ENCODE peak calls at places on chromosomes 1 and 21, in ten cellular contexts. One of them, this sample, is unnamed.

GRCh38 chr1:156337052-156337887 is 822 bp downstream of the CCT3 start:
- DNase-seq in MCF 10A: peak; percentile 29
- DNase-seq in effector memory CD4-positive, alpha-beta T cell: peak; percentile 12
- DNase-seq in bronchial epithelial cell: peak; percentile 10
- DNase-seq in NCI-H345: no peak
- DNase-seq in GM10248: no peak
- DNase-seq in WTC11: no peak
- DNase-seq in cardiac septum: no peak
- DNase-seq in activated effector memory CD4-positive, alpha-beta T cell treated with anti-CD3 and anti-CD28 coated beads, Interleukin-2, amount 50 U/mL, for 16 hours: peak; percentile 65
- DNase-seq in AML-193: no peak
- DNase-seq in this sample: no peak

GRCh38 chr1:92968138-92969032 is 7.1 kb upstream of the DIPK1A start:
- DNase-seq in GM10248: no peak
- DNase-seq in activated effector memory CD4-positive, alpha-beta T cell treated with anti-CD3 and anti-CD28 coated beads, Interleukin-2, amount 50 U/mL, for 16 hours: no peak
- DNase-seq in WTC11: no peak
- DNase-seq in NCI-H345: peak; percentile 30
- DNase-seq in bronchial epithelial cell: peak; percentile 46
- DNase-seq in cardiac septum: no peak
- DNase-seq in effector memory CD4-positive, alpha-beta T cell: no peak
- DNase-seq in MCF 10A: peak; percentile 45
- DNase-seq in AML-193: peak; percentile 13
- DNase-seq in this sample: peak; percentile 50

GRCh38 chr1:36880155-36881070 is 153.9 kb downstream of the GRIK3 start:
- DNase-seq in cardiac septum: peak; percentile 69
- DNase-seq in NCI-H345: no peak
- DNase-seq in activated effector memory CD4-positive, alpha-beta T cell treated with anti-CD3 and anti-CD28 coated beads, Interleukin-2, amount 50 U/mL, for 16 hours: peak; percentile 51
- DNase-seq in bronchial epithelial cell: no peak
- DNase-seq in effector memory CD4-positive, alpha-beta T cell: no peak
- DNase-seq in GM10248: no peak
- DNase-seq in WTC11: no peak
- DNase-seq in AML-193: no peak
- DNase-seq in MCF 10A: no peak
- DNase-seq in this sample: no peak

GRCh38 chr1:201226859-201227488 is 36.4 kb downstream of the IGFN1 start:
- DNase-seq in AML-193: no peak
- DNase-seq in cardiac septum: no peak
- DNase-seq in activated effector memory CD4-positive, alpha-beta T cell treated with anti-CD3 and anti-CD28 coated beads, Interleukin-2, amount 50 U/mL, for 16 hours: peak; percentile 42
- DNase-seq in NCI-H345: no peak
- DNase-seq in effector memory CD4-positive, alpha-beta T cell: no peak
- DNase-seq in bronchial epithelial cell: no peak
- DNase-seq in MCF 10A: no peak
- DNase-seq in GM10248: no peak
- DNase-seq in WTC11: no peak
- DNase-seq in this sample: peak; percentile 11

GRCh38 chr1:244104309-244105060 is 53.4 kb downstream of the ZBTB18 start:
- DNase-seq in cardiac septum: no peak
- DNase-seq in AML-193: no peak
- DNase-seq in activated effector memory CD4-positive, alpha-beta T cell treated with anti-CD3 and anti-CD28 coated beads, Interleukin-2, amount 50 U/mL, for 16 hours: no peak
- DNase-seq in MCF 10A: peak; percentile 59
- DNase-seq in WTC11: no peak
- DNase-seq in GM10248: no peak
- DNase-seq in effector memory CD4-positive, alpha-beta T cell: no peak
- DNase-seq in bronchial epithelial cell: no peak
- DNase-seq in NCI-H345: no peak
- DNase-seq in this sample: no peak

GRCh38 chr21:38129711-38130110 is 127.1 kb upstream of the KCNJ15 start:
- DNase-seq in GM10248: no peak
- DNase-seq in NCI-H345: no peak
- DNase-seq in WTC11: no peak
- DNase-seq in effector memory CD4-positive, alpha-beta T cell: no peak
- DNase-seq in AML-193: no peak
- DNase-seq in activated effector memory CD4-positive, alpha-beta T cell treated with anti-CD3 and anti-CD28 coated beads, Interleukin-2, amount 50 U/mL, for 16 hours: no peak
- DNase-seq in MCF 10A: no peak
- DNase-seq in bronchial epithelial cell: no peak
- DNase-seq in cardiac septum: no peak
- DNase-seq in this sample: no peak

GRCh38 chr1:201570158-201570885 is 31.4 kb downstream of the NAV1 start:
- DNase-seq in WTC11: peak; percentile 5
- DNase-seq in GM10248: no peak
- DNase-seq in activated effector memory CD4-positive, alpha-beta T cell treated with anti-CD3 and anti-CD28 coated beads, Interleukin-2, amount 50 U/mL, for 16 hours: no peak
- DNase-seq in MCF 10A: no peak
- DNase-seq in bronchial epithelial cell: no peak
- DNase-seq in NCI-H345: no peak
- DNase-seq in effector memory CD4-positive, alpha-beta T cell: no peak
- DNase-seq in AML-193: no peak
- DNase-seq in cardiac septum: no peak
- DNase-seq in this sample: no peak

GRCh38 chr1:63674238-63674864 is 81.1 kb downstream of the PGM1 start:
- DNase-seq in NCI-H345: peak; percentile 81
- DNase-seq in MCF 10A: peak; percentile 90
- DNase-seq in GM10248: peak; percentile 54
- DNase-seq in bronchial epithelial cell: peak; percentile 86
- DNase-seq in AML-193: no peak
- DNase-seq in activated effector memory CD4-positive, alpha-beta T cell treated with anti-CD3 and anti-CD28 coated beads, Interleukin-2, amount 50 U/mL, for 16 hours: no peak
- DNase-seq in WTC11: peak; percentile 82
- DNase-seq in effector memory CD4-positive, alpha-beta T cell: no peak
- DNase-seq in cardiac septum: no peak
- DNase-seq in this sample: no peak

GRCh38 chr1:56278052-56278451 is 301.3 kb downstream of the PLPP3 start:
- DNase-seq in MCF 10A: no peak
- DNase-seq in bronchial epithelial cell: no peak
- DNase-seq in WTC11: no peak
- DNase-seq in activated effector memory CD4-positive, alpha-beta T cell treated with anti-CD3 and anti-CD28 coated beads, Interleukin-2, amount 50 U/mL, for 16 hours: no peak
- DNase-seq in AML-193: no peak
- DNase-seq in effector memory CD4-positive, alpha-beta T cell: no peak
- DNase-seq in GM10248: no peak
- DNase-seq in cardiac septum: no peak
- DNase-seq in NCI-H345: no peak
- DNase-seq in this sample: no peak

GRCh38 chr21:33300701-33301631 is 23.8 kb upstream of the IFNAR1 start:
- DNase-seq in GM10248: no peak
- DNase-seq in activated effector memory CD4-positive, alpha-beta T cell treated with anti-CD3 and anti-CD28 coated beads, Interleukin-2, amount 50 U/mL, for 16 hours: no peak
- DNase-seq in WTC11: no peak
- DNase-seq in AML-193: peak; percentile 95
- DNase-seq in MCF 10A: no peak
- DNase-seq in effector memory CD4-positive, alpha-beta T cell: no peak
- DNase-seq in cardiac septum: no peak
- DNase-seq in bronchial epithelial cell: no peak
- DNase-seq in NCI-H345: no peak
- DNase-seq in this sample: no peak

GRCh38 chr1:8599813-8600212 is 217.6 kb downstream of the RERE start:
- DNase-seq in activated effector memory CD4-positive, alpha-beta T cell treated with anti-CD3 and anti-CD28 coated beads, Interleukin-2, amount 50 U/mL, for 16 hours: no peak
- DNase-seq in bronchial epithelial cell: no peak
- DNase-seq in AML-193: no peak
- DNase-seq in NCI-H345: no peak
- DNase-seq in effector memory CD4-positive, alpha-beta T cell: no peak
- DNase-seq in WTC11: no peak
- DNase-seq in GM10248: no peak
- DNase-seq in cardiac septum: no peak
- DNase-seq in MCF 10A: no peak
- DNase-seq in this sample: no peak

GRCh38 chr1:40977721-40978120 is 1.8 kb upstream of the CTPS1 start:
- DNase-seq in GM10248: no peak
- DNase-seq in effector memory CD4-positive, alpha-beta T cell: no peak
- DNase-seq in WTC11: no peak
- DNase-seq in activated effector memory CD4-positive, alpha-beta T cell treated with anti-CD3 and anti-CD28 coated beads, Interleukin-2, amount 50 U/mL, for 16 hours: no peak
- DNase-seq in bronchial epithelial cell: no peak
- DNase-seq in MCF 10A: no peak
- DNase-seq in cardiac septum: no peak
- DNase-seq in NCI-H345: no peak
- DNase-seq in AML-193: no peak
- DNase-seq in this sample: no peak

GRCh38 chr1:14404847-14405246 is 193.6 kb upstream of the KAZN start:
- DNase-seq in effector memory CD4-positive, alpha-beta T cell: no peak
- DNase-seq in bronchial epithelial cell: no peak
- DNase-seq in NCI-H345: no peak
- DNase-seq in GM10248: no peak
- DNase-seq in AML-193: no peak
- DNase-seq in WTC11: no peak
- DNase-seq in activated effector memory CD4-positive, alpha-beta T cell treated with anti-CD3 and anti-CD28 coated beads, Interleukin-2, amount 50 U/mL, for 16 hours: no peak
- DNase-seq in cardiac septum: no peak
- DNase-seq in MCF 10A: no peak
- DNase-seq in this sample: no peak

GRCh38 chr1:212218911-212219310 is 66.3 kb upstream of the PPP2R5A start:
- DNase-seq in WTC11: no peak
- DNase-seq in effector memory CD4-positive, alpha-beta T cell: no peak
- DNase-seq in AML-193: no peak
- DNase-seq in MCF 10A: no peak
- DNase-seq in activated effector memory CD4-positive, alpha-beta T cell treated with anti-CD3 and anti-CD28 coated beads, Interleukin-2, amount 50 U/mL, for 16 hours: no peak
- DNase-seq in cardiac septum: no peak
- DNase-seq in bronchial epithelial cell: no peak
- DNase-seq in NCI-H345: no peak
- DNase-seq in GM10248: peak; percentile 73
- DNase-seq in this sample: no peak

GRCh38 chr1:3069491-3070303 is 694 bp downstream of the PRDM16 start:
- DNase-seq in MCF 10A: no peak
- DNase-seq in cardiac septum: peak; percentile 77
- DNase-seq in WTC11: peak; percentile 51
- DNase-seq in AML-193: no peak
- DNase-seq in GM10248: no peak
- DNase-seq in effector memory CD4-positive, alpha-beta T cell: no peak
- DNase-seq in activated effector memory CD4-positive, alpha-beta T cell treated with anti-CD3 and anti-CD28 coated beads, Interleukin-2, amount 50 U/mL, for 16 hours: no peak
- DNase-seq in bronchial epithelial cell: peak; percentile 27
- DNase-seq in NCI-H345: no peak
- DNase-seq in this sample: no peak

GRCh38 chr1:2085080-2085479 is 34.9 kb downstream of the PRKCZ start:
- DNase-seq in activated effector memory CD4-positive, alpha-beta T cell treated with anti-CD3 and anti-CD28 coated beads, Interleukin-2, amount 50 U/mL, for 16 hours: no peak
- DNase-seq in MCF 10A: no peak
- DNase-seq in NCI-H345: no peak
- DNase-seq in AML-193: no peak
- DNase-seq in cardiac septum: no peak
- DNase-seq in WTC11: no peak
- DNase-seq in bronchial epithelial cell: peak; percentile 24
- DNase-seq in GM10248: no peak
- DNase-seq in effector memory CD4-positive, alpha-beta T cell: no peak
- DNase-seq in this sample: no peak

GRCh38 chr1:180168786-180169640 is 14.3 kb downstream of the QSOX1 start:
- DNase-seq in activated effector memory CD4-positive, alpha-beta T cell treated with anti-CD3 and anti-CD28 coated beads, Interleukin-2, amount 50 U/mL, for 16 hours: peak; percentile 70
- DNase-seq in AML-193: peak; percentile 34
- DNase-seq in cardiac septum: peak; percentile 77
- DNase-seq in NCI-H345: peak; percentile 59
- DNase-seq in GM10248: peak; percentile 70
- DNase-seq in MCF 10A: peak; percentile 69
- DNase-seq in bronchial epithelial cell: peak; percentile 52
- DNase-seq in WTC11: peak; percentile 80
- DNase-seq in effector memory CD4-positive, alpha-beta T cell: no peak
- DNase-seq in this sample: peak; percentile 58

GRCh38 chr21:40845621-40846020 is 1.3 kb downstream of the DSCAM start:
- DNase-seq in GM10248: no peak
- DNase-seq in activated effector memory CD4-positive, alpha-beta T cell treated with anti-CD3 and anti-CD28 coated beads, Interleukin-2, amount 50 U/mL, for 16 hours: no peak
- DNase-seq in MCF 10A: peak; percentile 27
- DNase-seq in bronchial epithelial cell: peak; percentile 94
- DNase-seq in WTC11: no peak
- DNase-seq in AML-193: no peak
- DNase-seq in cardiac septum: no peak
- DNase-seq in NCI-H345: no peak
- DNase-seq in effector memory CD4-positive, alpha-beta T cell: no peak
- DNase-seq in this sample: no peak

GRCh38 chr1:40692429-40692905 is 963 bp downstream of the NFYC start:
- DNase-seq in AML-193: no peak
- DNase-seq in GM10248: no peak
- DNase-seq in activated effector memory CD4-positive, alpha-beta T cell treated with anti-CD3 and anti-CD28 coated beads, Interleukin-2, amount 50 U/mL, for 16 hours: no peak
- DNase-seq in bronchial epithelial cell: no peak
- DNase-seq in cardiac septum: no peak
- DNase-seq in NCI-H345: no peak
- DNase-seq in MCF 10A: no peak
- DNase-seq in WTC11: no peak
- DNase-seq in effector memory CD4-positive, alpha-beta T cell: no peak
- DNase-seq in this sample: no peak

GRCh38 chr21:44765231-44766013 is 36.2 kb downstream of the UBE2G2 start:
- DNase-seq in bronchial epithelial cell: peak; percentile 35
- DNase-seq in AML-193: no peak
- DNase-seq in GM10248: no peak
- DNase-seq in activated effector memory CD4-positive, alpha-beta T cell treated with anti-CD3 and anti-CD28 coated beads, Interleukin-2, amount 50 U/mL, for 16 hours: no peak
- DNase-seq in effector memory CD4-positive, alpha-beta T cell: peak; percentile 16
- DNase-seq in cardiac septum: peak; percentile 67
- DNase-seq in WTC11: no peak
- DNase-seq in MCF 10A: no peak
- DNase-seq in NCI-H345: peak; percentile 86
- DNase-seq in this sample: no peak

GRCh38 chr1:38327559-38327973 is 281.0 kb upstream of the POU3F1 start:
- DNase-seq in GM10248: no peak
- DNase-seq in NCI-H345: no peak
- DNase-seq in effector memory CD4-positive, alpha-beta T cell: no peak
- DNase-seq in WTC11: no peak
- DNase-seq in cardiac septum: no peak
- DNase-seq in MCF 10A: no peak
- DNase-seq in activated effector memory CD4-positive, alpha-beta T cell treated with anti-CD3 and anti-CD28 coated beads, Interleukin-2, amount 50 U/mL, for 16 hours: no peak
- DNase-seq in AML-193: no peak
- DNase-seq in bronchial epithelial cell: no peak
- DNase-seq in this sample: no peak

GRCh38 chr1:197441990-197442389 is 173.9 kb downstream of the CRB1 start:
- DNase-seq in NCI-H345: no peak
- DNase-seq in bronchial epithelial cell: peak; percentile 51
- DNase-seq in cardiac septum: no peak
- DNase-seq in activated effector memory CD4-positive, alpha-beta T cell treated with anti-CD3 and anti-CD28 coated beads, Interleukin-2, amount 50 U/mL, for 16 hours: no peak
- DNase-seq in MCF 10A: peak; percentile 75
- DNase-seq in AML-193: no peak
- DNase-seq in GM10248: no peak
- DNase-seq in effector memory CD4-positive, alpha-beta T cell: no peak
- DNase-seq in WTC11: no peak
- DNase-seq in this sample: no peak

GRCh38 chr1:12406218-12407021 is 176.6 kb downstream of the VPS13D start:
- DNase-seq in cardiac septum: no peak
- DNase-seq in GM10248: no peak
- DNase-seq in activated effector memory CD4-positive, alpha-beta T cell treated with anti-CD3 and anti-CD28 coated beads, Interleukin-2, amount 50 U/mL, for 16 hours: no peak
- DNase-seq in NCI-H345: no peak
- DNase-seq in WTC11: no peak
- DNase-seq in AML-193: no peak
- DNase-seq in MCF 10A: no peak
- DNase-seq in bronchial epithelial cell: no peak
- DNase-seq in effector memory CD4-positive, alpha-beta T cell: no peak
- DNase-seq in this sample: no peak

GRCh38 chr21:46023126-46023985 is 41.8 kb downstream of the COL6A1 start:
- DNase-seq in effector memory CD4-positive, alpha-beta T cell: no peak
- DNase-seq in activated effector memory CD4-positive, alpha-beta T cell treated with anti-CD3 and anti-CD28 coated beads, Interleukin-2, amount 50 U/mL, for 16 hours: no peak
- DNase-seq in NCI-H345: no peak
- DNase-seq in cardiac septum: no peak
- DNase-seq in GM10248: no peak
- DNase-seq in AML-193: no peak
- DNase-seq in bronchial epithelial cell: no peak
- DNase-seq in MCF 10A: no peak
- DNase-seq in WTC11: no peak
- DNase-seq in this sample: no peak

GRCh38 chr1:206001476-206001888 is 1.7 kb downstream of the RAB7B start:
- DNase-seq in NCI-H345: no peak
- DNase-seq in WTC11: no peak
- DNase-seq in activated effector memory CD4-positive, alpha-beta T cell treated with anti-CD3 and anti-CD28 coated beads, Interleukin-2, amount 50 U/mL, for 16 hours: no peak
- DNase-seq in AML-193: peak; percentile 80
- DNase-seq in cardiac septum: peak; percentile 65
- DNase-seq in GM10248: no peak
- DNase-seq in bronchial epithelial cell: peak; percentile 98
- DNase-seq in MCF 10A: peak; percentile 99
- DNase-seq in effector memory CD4-positive, alpha-beta T cell: no peak
- DNase-seq in this sample: no peak

GRCh38 chr1:10507111-10507879 is 32.5 kb downstream of the PEX14 start:
- DNase-seq in GM10248: peak; percentile 74
- DNase-seq in AML-193: peak; percentile 83
- DNase-seq in bronchial epithelial cell: peak; percentile 72
- DNase-seq in WTC11: peak; percentile 58
- DNase-seq in activated effector memory CD4-positive, alpha-beta T cell treated with anti-CD3 and anti-CD28 coated beads, Interleukin-2, amount 50 U/mL, for 16 hours: peak; percentile 80
- DNase-seq in NCI-H345: peak; percentile 80
- DNase-seq in effector memory CD4-positive, alpha-beta T cell: peak; percentile 38
- DNase-seq in cardiac septum: no peak
- DNase-seq in MCF 10A: peak; percentile 86
- DNase-seq in this sample: no peak

GRCh38 chr21:26444646-26445045 is 128.4 kb downstream of the CYYR1 start:
- DNase-seq in GM10248: no peak
- DNase-seq in cardiac septum: no peak
- DNase-seq in AML-193: no peak
- DNase-seq in WTC11: no peak
- DNase-seq in NCI-H345: no peak
- DNase-seq in effector memory CD4-positive, alpha-beta T cell: no peak
- DNase-seq in MCF 10A: no peak
- DNase-seq in activated effector memory CD4-positive, alpha-beta T cell treated with anti-CD3 and anti-CD28 coated beads, Interleukin-2, amount 50 U/mL, for 16 hours: no peak
- DNase-seq in bronchial epithelial cell: no peak
- DNase-seq in this sample: no peak

GRCh38 chr1:1344672-1345361 is 4.4 kb downstream of the DVL1 start:
- DNase-seq in AML-193: no peak
- DNase-seq in MCF 10A: peak; percentile 97
- DNase-seq in WTC11: peak; percentile 52
- DNase-seq in cardiac septum: no peak
- DNase-seq in GM10248: no peak
- DNase-seq in NCI-H345: no peak
- DNase-seq in activated effector memory CD4-positive, alpha-beta T cell treated with anti-CD3 and anti-CD28 coated beads, Interleukin-2, amount 50 U/mL, for 16 hours: peak; percentile 83
- DNase-seq in bronchial epithelial cell: peak; percentile 94
- DNase-seq in effector memory CD4-positive, alpha-beta T cell: no peak
- DNase-seq in this sample: no peak

This sample was measured in B cell.